ENCODE peak calls at places on chromosomes 16 and 17, in nine cellular contexts. F, B, X, K, Z, G, L, E and S are unnamed samples. For H3K4me1, the result is how much of the 10 kb centered on the place peaks cover.

GRCh38 chr16:11200523-11201063 is 55.4 kb downstream of the SOCS1 start:
- DNase-seq in L (no peak), X (no peak), E (no peak), G (no peak), F (no peak), Z (no peak), K (no peak), B (no peak), S (no peak)

GRCh38 chr16:31080035-31080629 is 5.9 kb downstream of the ZNF646 start:
- DNase-seq in B (no peak), Z (no peak), X (no peak), E (no peak), F (no peak), L (no peak), K (no peak), G (no peak), S (no peak)

GRCh38 chr17:15436399-15437369 is 30.7 kb downstream of the CDRT4 start:
- DNase-seq in L (peak), G (peak), Z (peak), X (peak), K (no peak), F (peak), E (peak), B (peak), S (peak)

GRCh38 chr16:3484328-3485096 is 10.8 kb downstream of the C16orf90 start:
- DNase-seq in E (no peak), Z (no peak), L (no peak), K (no peak), F (no peak), G (no peak), X (no peak), B (peak), S (no peak)

GRCh38 chr16:66159987-66160386 is 206.5 kb upstream of the CDH5 start:
- DNase-seq in B (no peak), Z (no peak), E (no peak), F (no peak), K (no peak), L (no peak), G (no peak), X (no peak), S (no peak)

GRCh38 chr17:76271669-76272540 is 6.8 kb downstream of the UBALD2 start:
- DNase-seq in G (no peak), K (no peak), B (no peak), F (peak), E (no peak), X (peak), L (peak), Z (no peak), S (peak)

GRCh38 chr16:84303023-84303422 is 8.3 kb downstream of the WFDC1 start:
- DNase-seq in K (no peak), X (no peak), E (no peak), G (peak), F (no peak), L (peak), B (no peak), Z (no peak), S (no peak)

GRCh38 chr17:20008242-20009051 is 712 bp upstream of the SPECC1 start:
- DNase-seq in B (peak), Z (no peak), K (no peak), F (no peak), G (peak), X (no peak), L (peak), E (no peak), S (peak)

GRCh38 chr16:85658504-85659326 is 30.0 kb downstream of the GINS2 start:
- DNase-seq in G (no peak), Z (no peak), B (peak), K (no peak), L (no peak), E (no peak), X (no peak), F (no peak), S (no peak)

GRCh38 chr16:50137268-50137667 is 15.8 kb upstream of the TENT4B start:
- DNase-seq in G (no peak), L (no peak), B (no peak), F (no peak), E (no peak), X (no peak), Z (no peak), K (no peak), S (no peak)

GRCh38 chr17:79563237-79564013 is 47.4 kb downstream of the RBFOX3 start:
- DNase-seq in L (no peak), F (no peak), X (no peak), B (no peak), Z (no peak), K (no peak), E (no peak), G (no peak), S (no peak)

GRCh38 chr17:3593384-3593783 is 15.8 kb downstream of the TRPV1 start:
- DNase-seq in E (no peak), F (no peak), X (no peak), K (no peak), B (no peak), L (no peak), Z (no peak), G (no peak), S (no peak)

GRCh38 chr17:3590231-3590630 is 19.0 kb downstream of the TRPV1 start:
- DNase-seq in F (no peak), E (no peak), X (no peak), L (no peak), Z (no peak), K (no peak), G (no peak), B (no peak), S (no peak)

GRCh38 chr17:3589784-3590183 is 19.4 kb downstream of the TRPV1 start:
- DNase-seq in X (no peak), F (no peak), L (no peak), G (no peak), E (no peak), K (no peak), B (no peak), Z (no peak), S (no peak)

GRCh38 chr17:3592216-3592860 is 16.9 kb downstream of the TRPV1 start:
- DNase-seq in E (no peak), F (no peak), B (no peak), Z (no peak), L (no peak), K (no peak), X (no peak), G (no peak), S (no peak)

DNA sequence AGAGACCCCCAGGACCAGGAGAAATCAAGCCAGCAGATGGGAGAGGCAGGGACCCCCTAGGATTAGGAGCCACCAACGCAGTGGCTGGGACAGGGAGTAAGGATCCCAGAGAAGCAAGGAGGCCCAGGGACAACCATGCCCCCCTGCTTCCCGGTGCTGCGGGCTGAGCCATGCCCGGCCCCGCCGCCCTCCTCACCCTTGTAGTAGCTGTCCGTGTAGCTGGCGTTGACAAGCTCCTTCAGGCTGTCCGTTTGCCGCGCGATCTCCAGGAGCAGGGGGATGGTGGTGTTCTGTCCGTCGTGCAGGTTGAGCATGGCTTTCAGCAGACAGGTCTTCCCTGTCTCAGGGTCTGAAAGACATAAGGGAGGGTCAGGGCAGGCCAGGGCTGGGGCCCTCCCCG is 18.4 kb downstream of the TRPV1 start:
- DNase-seq in B (no peak), Z (no peak), K (no peak), G (no peak), L (no peak), F (no peak), E (no peak), X (no peak), S (no peak)
- H3K4me1 ChIP-seq in B (under half), Z (under half), K (under half), G (under half), L (under half), F (under half), E (under half), X (under half), S (under half)

DNA sequence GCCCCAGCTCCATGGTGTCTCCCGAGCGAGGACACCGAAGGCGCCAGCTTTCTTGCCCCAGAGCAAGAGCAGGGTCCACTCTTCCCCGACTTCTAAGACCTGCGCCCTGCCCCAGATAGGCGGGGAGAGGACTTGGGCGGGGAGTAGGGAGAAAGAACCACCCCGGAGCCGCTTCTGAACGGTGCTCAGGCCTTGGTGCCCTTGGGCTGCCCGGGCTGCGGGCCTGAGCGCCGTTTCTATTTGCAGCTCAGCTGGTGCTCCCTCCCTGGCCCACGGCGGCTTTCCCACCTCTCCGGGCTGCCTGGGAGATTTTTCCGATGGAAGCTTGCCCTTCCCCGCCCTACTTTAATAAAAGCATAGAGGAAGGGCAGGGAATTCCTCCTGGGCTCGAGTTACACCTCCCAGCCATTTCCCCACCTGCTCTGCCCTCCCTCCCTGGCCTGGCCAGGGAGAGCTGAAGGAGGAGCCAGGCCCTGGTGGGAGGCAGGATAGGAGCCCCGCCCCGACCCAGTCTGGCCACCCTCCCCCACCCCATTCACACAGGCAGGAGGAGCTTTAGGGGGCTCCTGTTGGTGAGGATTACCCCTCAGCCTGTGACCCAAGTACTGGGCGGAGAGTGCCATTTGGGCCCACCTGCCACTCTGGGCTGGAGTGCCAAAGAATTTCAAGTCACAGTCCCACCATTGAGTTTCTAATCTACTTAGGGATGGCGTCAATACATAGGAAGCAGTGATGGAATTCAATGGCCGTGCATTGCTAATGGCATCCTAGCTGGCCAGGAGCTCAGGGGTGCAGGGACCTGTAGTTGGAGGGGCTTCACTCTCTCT is 2.0 kb downstream of the MMP15 start:
- DNase-seq in G (no peak), L (no peak), K (no peak), Z (no peak), E (no peak), X (peak), F (peak), B (peak), S (peak)
- TF ChIP-seq POLR2A in G (no peak), L (no peak), K (no peak), Z (no peak), E (no peak), X (no peak), F (peak), B (peak), S (no peak)

GRCh38 chr17:17493986-17494466 is 2.2 kb downstream of the RASD1 start:
- DNase-seq in X (no peak), L (no peak), K (no peak), B (no peak), G (no peak), Z (no peak), E (no peak), F (no peak), S (no peak)

GRCh38 chr17:17496189-17497064 is at the start of gene RASD1:
- DNase-seq in Z (peak), B (peak), E (peak), X (peak), F (peak), G (peak), L (peak), K (peak), S (peak)

GRCh38 chr17:17494499-17495447 is 1.4 kb downstream of the RASD1 start:
- DNase-seq in X (peak), G (peak), F (peak), B (peak), Z (peak), L (peak), K (peak), E (peak), S (peak)

GRCh38 chr17:17497065-17497844 is 1.1 kb upstream of the RASD1 start:
- DNase-seq in G (no peak), L (peak), K (no peak), F (no peak), B (no peak), X (no peak), Z (no peak), E (no peak), S (no peak)

DNA sequence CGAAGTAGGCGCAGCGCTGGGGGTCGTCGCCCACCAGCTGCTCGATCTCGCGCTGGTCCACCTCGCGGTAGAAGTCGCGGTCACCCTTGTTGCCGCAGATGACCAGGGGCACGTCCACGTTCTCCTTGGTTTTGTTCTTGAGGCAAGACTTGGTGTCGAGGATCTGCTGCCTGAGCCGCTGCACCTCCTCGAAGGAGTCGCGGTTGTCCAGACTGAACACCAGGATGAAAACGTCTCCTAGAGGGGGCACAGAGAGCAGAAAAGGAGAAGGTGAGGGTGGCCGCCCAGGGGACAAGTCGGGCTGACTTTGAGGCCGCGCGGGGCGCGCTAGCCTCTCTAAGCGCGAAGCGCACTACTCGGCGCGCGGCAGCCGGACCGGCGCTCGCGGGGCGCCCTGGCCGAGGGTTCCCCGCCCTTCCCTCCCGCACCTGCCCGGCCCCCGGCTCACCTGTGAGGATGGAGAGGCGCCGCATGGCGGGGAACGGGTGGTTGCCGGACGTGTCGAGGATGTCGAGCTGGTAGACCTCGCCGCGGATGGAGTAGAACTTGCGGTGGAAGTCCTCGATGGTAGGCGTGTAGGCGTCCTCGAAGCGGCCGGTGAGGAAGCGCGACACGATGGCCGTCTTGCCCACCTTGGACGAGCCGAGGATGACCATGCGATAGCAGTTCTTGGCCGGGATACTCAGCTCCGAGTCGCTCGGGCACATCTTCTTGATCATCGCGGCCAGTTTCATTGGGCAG is 577 bp downstream of the RASD1 start:
- DNase-seq in Z (no peak), F (no peak), X (no peak), E (no peak), K (peak), L (no peak), B (no peak), G (no peak), S (peak)
- TF ChIP-seq CTCF in Z (no peak), F (no peak), X (no peak), E (no peak), K (no peak), L (no peak), B (no peak), G (no peak), S (no peak)

GRCh38 chr17:32914181-32914580 is 13.8 kb upstream of the TMEM98 start:
- DNase-seq in E (no peak), Z (no peak), F (no peak), B (no peak), L (no peak), X (no peak), K (no peak), G (no peak), S (no peak)

GRCh38 chr17:32910769-32911168 is 17.2 kb upstream of the TMEM98 start:
- DNase-seq in K (no peak), F (no peak), E (no peak), B (no peak), L (no peak), X (no peak), G (no peak), Z (no peak), S (no peak)

GRCh38 chr17:32913593-32913992 is 14.4 kb upstream of the TMEM98 start:
- DNase-seq in F (no peak), G (no peak), L (no peak), K (no peak), Z (no peak), X (no peak), E (no peak), B (no peak), S (no peak)

GRCh38 chr17:32909787-32910369 is 18.1 kb upstream of the TMEM98 start:
- DNase-seq in B (no peak), Z (peak), X (peak), L (peak), G (peak), F (peak), K (peak), E (peak), S (peak)

GRCh38 chr17:32912218-32912897 is 15.6 kb upstream of the TMEM98 start:
- DNase-seq in Z (no peak), B (peak), F (peak), L (peak), G (peak), E (peak), K (peak), X (peak), S (peak)
- H3K4me1 ChIP-seq in Z (under half), B (under half), F (under half), L (under half), G (under half), E (under half), K (under half), X (under half), S (under half)

GRCh38 chr16:57485916-57486857 is at the start of gene DOK4:
- DNase-seq in L (peak), F (peak), E (peak), K (peak), Z (peak), X (peak), G (peak), B (peak), S (peak)
- TF ChIP-seq POLR2A in L (no peak), F (peak), E (no peak), K (peak), Z (no peak), X (no peak), G (peak), B (no peak), S (no peak)

GRCh38 chr17:38748329-38749221 is at the start of gene PCGF2:
- DNase-seq in G (peak), X (peak), K (peak), L (peak), Z (peak), F (peak), B (peak), E (peak), S (peak)

GRCh38 chr17:38749222-38750043 is 1.3 kb upstream of the PCGF2 start:
- DNase-seq in E (peak), B (peak), X (peak), L (peak), G (peak), F (peak), K (peak), Z (peak), S (peak)

GRCh38 chr17:38746004-38746892 is 1.9 kb downstream of the PCGF2 start:
- DNase-seq in K (no peak), G (no peak), X (no peak), B (peak), E (no peak), L (no peak), Z (no peak), F (no peak), S (no peak)

GRCh38 chr17:38746893-38747384 is 1.2 kb downstream of the PCGF2 start:
- DNase-seq in L (no peak), F (no peak), Z (no peak), E (no peak), B (peak), K (no peak), G (no peak), X (no peak), S (peak)

DNA sequence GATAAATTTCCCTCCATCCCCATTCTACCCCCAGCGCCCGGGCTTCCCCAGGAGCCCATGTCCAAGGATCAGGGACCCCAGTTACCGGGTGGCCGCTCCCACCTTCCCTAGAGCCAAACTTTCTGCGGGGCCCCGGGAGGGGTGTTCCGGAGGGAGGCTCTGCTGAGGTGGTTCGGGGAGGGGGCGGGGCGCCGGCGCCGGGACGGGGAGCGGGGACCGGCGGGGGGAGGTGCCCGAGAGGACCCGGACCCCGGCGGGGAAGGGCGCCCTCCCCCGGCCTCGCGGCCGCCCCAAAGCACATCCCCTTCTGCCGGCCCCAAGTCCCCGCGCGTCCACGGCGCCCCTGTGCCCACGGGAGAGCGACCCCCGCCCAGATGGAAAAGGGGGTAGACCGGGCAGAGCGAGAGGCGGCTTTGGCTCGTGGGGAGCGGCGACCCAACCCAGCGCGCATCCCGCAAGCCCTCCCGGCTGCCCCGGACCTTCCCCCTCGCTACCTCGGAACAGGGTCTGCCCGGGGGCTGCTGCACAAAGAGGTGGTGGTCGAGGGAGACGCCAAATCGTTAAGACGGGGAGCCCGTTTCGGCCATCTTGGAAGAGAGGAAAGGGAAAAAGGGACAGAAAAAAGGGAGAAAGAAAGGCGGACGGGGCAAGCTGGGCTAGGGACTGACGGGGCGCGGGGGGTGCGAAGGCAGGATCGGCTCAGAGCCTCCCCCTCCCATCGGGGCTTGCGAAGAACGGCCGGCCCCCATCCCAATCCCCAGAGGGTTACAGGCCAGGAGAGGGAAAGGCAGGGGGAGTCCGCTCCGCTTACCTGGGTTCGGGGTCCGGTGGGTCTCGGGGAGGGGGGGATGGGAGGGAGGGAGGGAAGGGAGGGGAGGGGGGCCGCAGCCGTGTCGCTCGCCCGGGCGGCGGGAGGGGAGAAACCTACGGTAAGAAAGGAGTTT is 479 bp downstream of the PCGF2 start:
- DNase-seq in F (no peak), G (peak), K (peak), L (peak), Z (no peak), B (peak), X (no peak), E (peak), S (peak)
- TF ChIP-seq CTCF in F (no peak), G (no peak), K (no peak), L (no peak), Z (no peak), B (peak), X (no peak), E (no peak), S (peak)

DNA sequence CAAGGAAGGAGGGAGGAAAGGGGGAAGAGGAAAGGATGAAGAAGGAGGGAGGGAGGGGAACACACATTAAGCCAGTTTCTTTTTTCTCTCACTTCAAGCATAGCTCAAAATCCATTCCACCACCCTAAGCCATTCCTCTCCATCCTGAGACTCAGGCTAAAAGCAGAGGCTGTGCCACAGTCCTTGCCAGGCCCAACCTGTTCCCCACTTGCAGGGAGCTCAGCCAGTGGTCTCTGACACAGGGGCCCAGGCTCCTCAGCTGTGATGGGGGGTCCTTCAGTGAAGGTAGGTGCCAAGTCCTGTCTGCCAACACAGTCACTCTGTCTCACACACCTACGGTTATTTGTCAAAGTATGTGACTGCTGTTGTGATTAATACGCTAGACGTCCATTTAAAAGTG is 44.6 kb downstream of the SDK2 start:
- DNase-seq in F (no peak), Z (no peak), K (no peak), B (peak), E (no peak), L (no peak), G (no peak), X (no peak), S (no peak)
- H3K4me1 ChIP-seq in F (under half), Z (under half), K (under half), B (under half), E (under half), L (under half), G (under half), X (under half), S (under half)